ENCODE peak calls at places on chromosome X, in ten cellular contexts. L is fibroblast of lung, H is AG04450, Z is uterus, U is left lung, B is colonic mucosa, I is upper lobe of right lung, K is Panc1, M is thoracic aorta, S is sigmoid colon. P is an unnamed sample.

GRCh38 chrX:103792916-103793540 is 16.4 kb downstream of the PLP1 start:
- DNase-seq in K (no peak), M (no peak), U (no peak), B (no peak), H (peak; percentile 21), Z (no peak), L (peak; percentile 77), I (no peak), S (no peak), P (no peak)

GRCh38 chrX:107775000-107775733 is 420 bp downstream of the TSC22D3 start:
- DNase-seq in I (no peak), S (peak; percentile 71), U (no peak), B (no peak), Z (no peak), H (no peak), M (no peak), L (no peak), K (no peak), P (no peak)

GRCh38 chrX:17656035-17656418 is 81.3 kb upstream of the SCML1 start:
- DNase-seq in Z (no peak), M (no peak), H (no peak), S (no peak), U (peak; percentile 27), K (no peak), I (no peak), L (no peak), B (no peak), P (no peak)

GRCh38 chrX:85159644-85160043 is 83.9 kb downstream of the SATL1 start:
- DNase-seq in L (no peak), S (no peak), I (no peak), B (no peak), U (no peak), Z (no peak), K (no peak), M (no peak), H (no peak), P (no peak)

GRCh38 chrX:136147966-136148365 is 633 bp downstream of the FHL1 start:
- DNase-seq in K (no peak), U (no peak), Z (peak; percentile 32), S (peak; percentile 74), L (no peak), B (no peak), I (no peak), M (no peak), H (no peak), P (no peak)

GRCh38 chrX:17035111-17035510 is 88.7 kb downstream of the REPS2 start:
- DNase-seq in H (no peak), I (no peak), U (no peak), Z (no peak), B (no peak), M (no peak), L (no peak), S (no peak), K (no peak), P (no peak)

GRCh38 chrX:80011522-80011921 is 3.0 kb upstream of the TBX22 start:
- DNase-seq in Z (no peak), K (no peak), H (no peak), I (no peak), U (no peak), B (no peak), S (no peak), M (no peak), L (no peak), P (no peak)

GRCh38 chrX:22934640-22935039 is 65.1 kb upstream of the DDX53 start:
- DNase-seq in H (no peak), U (no peak), K (no peak), L (no peak), I (no peak), B (no peak), M (no peak), S (no peak), Z (no peak), P (no peak)

GRCh38 chrX:3599787-3600465 is 113.5 kb downstream of the PRKX start:
- DNase-seq in I (no peak), B (no peak), S (no peak), Z (no peak), U (no peak), H (no peak), K (no peak), M (no peak), L (peak; percentile 24), P (no peak)

GRCh38 chrX:125394449-125394848 is 74.8 kb downstream of the TEX13C start:
- DNase-seq in U (no peak), H (no peak), L (no peak), K (no peak), Z (no peak), I (no peak), M (no peak), S (no peak), B (no peak), P (no peak)

GRCh38 chrX:19886888-19887531 is 390 bp downstream of the SH3KBP1 start:
- DNase-seq in M (no peak), L (peak; percentile 19), Z (peak; percentile 24), K (no peak), B (peak; percentile 28), I (peak; percentile 66), S (no peak), H (no peak), U (peak; percentile 80), P (no peak)

GRCh38 chrX:19886375-19886774 is 1.0 kb downstream of the SH3KBP1 start:
- DNase-seq in H (no peak), Z (no peak), M (no peak), B (no peak), I (no peak), S (no peak), L (no peak), U (no peak), K (no peak), P (no peak)

GRCh38 chrX:19888419-19888879 is 1.0 kb upstream of the SH3KBP1 start:
- DNase-seq in H (peak; percentile 36), L (peak; percentile 67), U (no peak), M (no peak), I (no peak), S (no peak), Z (peak; percentile 39), B (peak; percentile 45), K (no peak), P (peak; percentile 13)

GRCh38 chrX:19893722-19894121 is 6.3 kb upstream of the SH3KBP1 start:
- DNase-seq in U (no peak), K (no peak), H (no peak), L (peak; percentile 73), Z (no peak), B (no peak), I (no peak), M (no peak), S (no peak), P (no peak)

DNA sequence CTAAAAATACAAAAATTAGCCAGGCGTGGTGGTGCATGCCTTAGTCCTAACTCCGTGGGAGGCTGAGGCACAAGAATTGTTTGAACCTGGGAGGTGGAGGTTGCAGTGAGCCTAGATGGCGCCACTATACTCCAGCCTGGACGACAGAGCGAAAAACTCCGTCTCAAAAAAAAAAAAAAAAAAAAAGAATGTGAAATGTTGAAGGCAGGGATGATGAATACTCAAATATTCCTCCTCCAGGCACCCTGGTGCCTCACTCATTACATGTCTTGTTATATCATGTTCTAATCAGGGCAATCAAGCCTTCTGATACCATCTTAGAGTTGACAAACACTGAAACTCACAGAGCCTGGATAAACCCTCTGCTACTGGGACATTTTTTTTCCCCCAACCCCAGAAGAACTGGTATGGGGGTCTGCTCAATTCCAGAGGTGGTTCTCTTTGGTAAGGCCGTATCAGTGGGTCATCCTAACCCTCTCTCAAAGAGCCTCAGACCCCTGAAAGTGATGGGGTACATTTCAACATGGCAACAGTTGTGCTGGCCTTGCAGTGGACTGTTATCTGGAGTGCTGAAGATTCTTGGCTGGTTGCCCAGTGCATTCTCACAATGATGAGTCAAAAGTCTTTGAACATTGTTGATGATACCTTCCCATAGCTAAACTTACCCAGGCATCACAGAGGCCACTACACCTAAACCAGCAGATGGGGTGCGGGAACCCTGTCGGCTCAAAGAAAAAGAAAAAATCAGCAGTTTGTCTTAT is 2.4 kb upstream of the SH3KBP1 start:
- DNase-seq in S (no peak), I (no peak), M (no peak), H (peak; percentile 41), Z (no peak), B (no peak), L (peak; percentile 73), U (no peak), K (no peak), P (no peak)
- H3K27ac ChIP-seq in S (no peak overlapping the region), I (no peak overlapping the region), M (no peak overlapping the region), H (no peak overlapping the region), Z (no peak overlapping the region), B (no peak overlapping the region), L (no peak overlapping the region), U (no peak overlapping the region), K (no peak overlapping the region), P (no peak overlapping the region)

GRCh38 chrX:70336767-70337166 is 46.9 kb downstream of the KIF4A start:
- DNase-seq in U (no peak), B (no peak), I (no peak), Z (no peak), S (no peak), H (no peak), K (no peak), L (no peak), M (no peak), P (no peak)
- H3K27ac ChIP-seq in U (no peak overlapping the region), B (no peak overlapping the region), I (no peak overlapping the region), Z (no peak overlapping the region), S (no peak overlapping the region), H (no peak overlapping the region), K (no peak overlapping the region), L (no peak overlapping the region), M (no peak overlapping the region), P (no peak overlapping the region)

DNA sequence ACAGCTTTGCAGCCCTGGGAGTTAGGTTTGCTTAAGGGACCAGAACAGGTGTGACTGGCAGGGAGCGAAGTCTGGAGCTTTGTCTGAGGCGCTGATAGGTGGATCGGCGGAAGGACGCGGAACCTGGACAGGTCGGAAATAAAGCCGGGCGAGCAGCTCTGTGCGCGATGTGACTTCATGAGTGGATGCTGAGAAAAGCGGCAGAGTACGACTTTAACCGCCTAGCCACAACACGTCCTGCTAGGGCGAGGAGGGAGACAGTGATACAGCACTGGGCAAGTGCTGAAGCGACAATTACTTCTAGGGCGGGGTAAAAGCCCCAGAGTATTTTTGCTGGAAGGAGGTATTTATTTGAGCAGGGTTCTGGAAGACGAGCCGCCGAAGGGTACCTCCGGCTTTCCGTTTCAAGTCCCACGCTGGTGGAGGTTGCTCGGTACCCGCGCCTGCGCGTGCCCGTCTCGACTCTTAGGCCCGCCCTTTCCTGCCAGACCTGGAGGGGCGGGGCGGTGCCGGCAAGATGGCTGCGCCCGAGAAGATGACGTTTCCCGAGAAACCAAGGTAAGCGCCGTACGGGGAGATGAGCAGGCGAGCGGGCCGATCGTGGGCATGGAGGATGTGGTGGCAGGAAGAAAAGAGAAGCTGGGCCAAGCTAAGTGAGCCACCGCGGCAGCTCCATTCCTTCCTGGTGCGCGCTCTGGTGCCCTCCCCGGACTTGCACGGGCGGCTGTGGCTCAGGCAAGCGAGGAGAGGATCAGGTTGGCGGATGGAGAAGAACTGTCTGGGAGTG is at the start of gene ZRSR2:
- DNase-seq in M (peak; percentile 13), B (peak; percentile 91), K (peak; percentile 8), L (peak; percentile 86), Z (peak; percentile 84), S (peak; percentile 92), U (peak; percentile 94), I (peak; percentile 91), H (no peak), P (peak; percentile 52)
- H3K27ac ChIP-seq in M (peak within 1 kb of the TSS; percentile 78), B (peak within 1 kb of the TSS; percentile 84), K (peak within 1 kb of the TSS; percentile 74), L (peak within 1 kb of the TSS; percentile 85), Z (peak within 1 kb of the TSS; percentile 81), S (peak within 1 kb of the TSS; percentile 87), U (peak within 1 kb of the TSS; percentile 86), I (peak within 1 kb of the TSS; percentile 83), H (peak within 1 kb of the TSS; percentile 52), P (peak within 1 kb of the TSS; percentile 66)

DNA sequence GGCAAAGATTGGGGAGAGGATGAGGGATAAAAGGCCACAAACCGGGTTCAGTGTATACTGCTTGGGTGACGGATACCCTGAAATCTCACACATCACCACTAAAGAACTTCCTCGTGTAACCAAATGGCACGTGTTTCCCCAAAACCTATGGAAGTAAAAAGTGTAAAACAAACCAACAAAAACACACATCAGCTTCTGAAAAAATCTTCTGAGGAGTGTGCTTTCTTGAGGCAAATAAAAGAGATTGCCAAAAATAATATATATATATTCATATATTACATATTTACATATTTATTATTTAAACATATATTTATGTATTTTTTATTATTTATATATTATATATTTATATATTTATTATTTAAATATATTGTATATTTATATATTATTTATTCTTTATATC is 3.9 kb downstream of the P2RY8 start:
- DNase-seq in I (no peak), H (no peak), U (no peak), S (no peak), K (no peak), M (no peak), B (no peak), L (no peak), Z (no peak), P (no peak)
- H3K27ac ChIP-seq in I (no peak overlapping the region), H (no peak overlapping the region), U (no peak overlapping the region), S (no peak overlapping the region), K (no peak overlapping the region), M (no peak overlapping the region), B (no peak overlapping the region), L (no peak overlapping the region), Z (no peak overlapping the region), P (no peak overlapping the region)

P was measured in caudate nucleus.